ENCODE peak calls at places on chromosome 9, in seven cellular contexts. T is T-helper 9 cell, P is COR-L47, Q is kidney, Y is uterus, H is heart left ventricle, Z is T follicular helper cell. O is an unnamed sample.

GRCh38 chr9:103485138-103485537 is 490.0 kb downstream of the CYLC2 start:
- DNase-seq in T (no peak), Q (peak), P (no peak), Y (no peak), H (no peak), Z (no peak), O (no peak)

GRCh38 chr9:107390806-107391205 is 98.8 kb downstream of the KLF4 start:
- DNase-seq in Z (no peak), H (no peak), P (no peak), T (no peak), Q (no peak), Y (no peak), O (no peak)

GRCh38 chr9:34443533-34443932 is 14.8 kb downstream of the FAM219A start:
- DNase-seq in Q (no peak), Z (no peak), T (no peak), P (no peak), H (no peak), Y (no peak), O (no peak)

GRCh38 chr9:98057095-98057799 is 715 bp downstream of the NANS start:
- DNase-seq in Q (no peak), Y (no peak), P (no peak), T (no peak), H (no peak), Z (no peak), O (peak)

GRCh38 chr9:134698587-134699342 is 57.2 kb downstream of the COL5A1 start:
- DNase-seq in T (no peak), Z (no peak), H (peak), P (peak), Y (peak), Q (no peak), O (peak)

GRCh38 chr9:132011896-132012295 is 67.8 kb downstream of the MED27 start:
- DNase-seq in P (no peak), Q (no peak), H (no peak), Y (no peak), Z (no peak), T (no peak), O (no peak)

GRCh38 chr9:15250013-15250412 is 57.0 kb downstream of the TTC39B start:
- DNase-seq in Q (no peak), H (no peak), P (no peak), Y (no peak), T (no peak), Z (no peak), O (peak)

GRCh38 chr9:4904322-4905134 is 80.5 kb upstream of the JAK2 start:
- DNase-seq in P (peak), Z (no peak), Y (no peak), H (no peak), Q (no peak), T (no peak), O (peak)

GRCh38 chr9:70802206-70802605 is 319.2 kb downstream of the TRPM3 start:
- DNase-seq in Z (no peak), H (no peak), Y (no peak), Q (no peak), P (no peak), T (no peak), O (peak)

GRCh38 chr9:88651682-88652633 is 117.0 kb downstream of the NXNL2 start:
- DNase-seq in T (no peak), P (no peak), Q (peak), H (peak), Z (no peak), Y (peak), O (peak)

GRCh38 chr9:138070815-138071214 is 193.2 kb downstream of the CACNA1B start:
- DNase-seq in Z (no peak), T (no peak), Q (peak), P (no peak), Y (no peak), H (no peak), O (no peak)

GRCh38 chr9:122816163-122816867 is 12.1 kb downstream of the PDCL start:
- DNase-seq in Y (peak), P (no peak), T (peak), H (peak), Z (peak), Q (no peak), O (no peak)

GRCh38 chr9:133607381-133607780 is 1.8 kb downstream of the FAM163B start:
- DNase-seq in H (no peak), Q (no peak), T (no peak), Z (no peak), P (no peak), Y (no peak), O (no peak)

GRCh38 chr9:75455444-75455921 is 367.2 kb downstream of the OSTF1 start:
- DNase-seq in P (no peak), H (peak), Q (no peak), T (no peak), Y (peak), Z (no peak), O (no peak)

GRCh38 chr9:130846487-130847305 is 11.6 kb downstream of the ABL1 start:
- DNase-seq in P (no peak), Q (peak), T (no peak), Z (no peak), H (peak), Y (peak), O (peak)

GRCh38 chr9:93192721-93193372 is 8.9 kb downstream of the WNK2 start:
- DNase-seq in Q (peak), H (peak), P (no peak), T (no peak), Y (no peak), Z (no peak), O (no peak)

GRCh38 chr9:133944746-133945135 is 47.4 kb downstream of the VAV2 start:
- DNase-seq in P (no peak), T (no peak), H (peak), Y (no peak), Z (no peak), Q (peak), O (no peak)

GRCh38 chr9:93129286-93129685 is 4.8 kb downstream of the NINJ1 start:
- DNase-seq in Z (no peak), Y (peak), Q (peak), T (no peak), P (no peak), H (peak), O (no peak)

GRCh38 chr9:111661150-111661801 is at the start of gene GNG10:
- DNase-seq in Q (peak), P (peak), Z (peak), H (peak), T (peak), Y (peak), O (peak)

GRCh38 chr9:28329323-28329722 is 756.0 kb upstream of the C9orf72 start:
- DNase-seq in Z (no peak), H (no peak), P (no peak), Q (no peak), Y (no peak), T (no peak), O (no peak)

GRCh38 chr9:128902351-128903078 is 18.3 kb upstream of the PHYHD1 start:
- DNase-seq in T (peak), Y (peak), Z (peak), H (peak), Q (peak), P (peak), O (no peak)

GRCh38 chr9:120862452-120862851 is 14.5 kb downstream of the PHF19 start:
- DNase-seq in H (no peak), Q (no peak), T (no peak), P (no peak), Z (no peak), Y (no peak), O (no peak)

GRCh38 chr9:6929428-6929827 is 171.7 kb downstream of the KDM4C start:
- DNase-seq in H (no peak), P (no peak), Y (no peak), Q (no peak), Z (no peak), T (no peak), O (no peak)

GRCh38 chr9:92759446-92759845 is 5.2 kb downstream of the BICD2 start:
- DNase-seq in Y (no peak), Z (no peak), P (no peak), Q (peak), H (no peak), T (no peak), O (no peak)

GRCh38 chr9:116045083-116045482 is 108.5 kb upstream of the PAPPA start:
- DNase-seq in Y (no peak), P (no peak), H (no peak), Q (no peak), T (no peak), Z (no peak), O (no peak)

GRCh38 chr9:96553070-96553469 is 66.6 kb downstream of the CDC14B start:
- DNase-seq in Z (no peak), Q (no peak), T (no peak), H (no peak), P (no peak), Y (no peak), O (peak)

GRCh38 chr9:14096182-14096922 is 217.6 kb downstream of the NFIB start:
- DNase-seq in H (peak), Y (peak), T (no peak), Z (no peak), P (peak), Q (no peak), O (peak)

GRCh38 chr9:16316911-16317817 is 553.3 kb downstream of the BNC2 start:
- DNase-seq in Z (no peak), H (no peak), T (no peak), Y (no peak), Q (no peak), P (no peak), O (no peak)

GRCh38 chr9:120928015-120928719 is 1.6 kb upstream of the TRAF1 start:
- DNase-seq in Q (peak), H (peak), T (peak), Z (no peak), P (no peak), Y (peak), O (no peak)

GRCh38 chr9:113520109-113520642 is 56.6 kb downstream of the RGS3 start:
- DNase-seq in Q (peak), P (no peak), T (peak), Z (peak), Y (no peak), H (no peak), O (no peak)

GRCh38 chr9:126696091-126696763 is 82.5 kb downstream of the LMX1B start:
- DNase-seq in H (peak), Z (no peak), T (no peak), P (no peak), Y (no peak), Q (peak), O (no peak)

O was measured in HCEC 1CT.